ENCODE peak calls at places on chromosomes 3 and 15, in eight cellular contexts. N is PC-3, L is IMR-90, X is mesenchymal stem cell, E is neuronal stem cell, K is fibroblast of lung, Z is astrocyte, V is HCT116. Q is an unnamed sample.

GRCh38 chr3:111676177-111677021 is 81.3 kb upstream of the ZBED2 start:
- DNase-seq in E (no peak), N (peak), L (no peak), X (peak), Z (peak), V (no peak), K (no peak), Q (no peak)

GRCh38 chr3:133592843-133593242 is 19.4 kb downstream of the CDV3 start:
- DNase-seq in V (no peak), E (no peak), N (no peak), K (no peak), X (no peak), L (no peak), Z (no peak), Q (no peak)

GRCh38 chr15:31261266-31262142 is 65.1 kb upstream of the KLF13 start:
- DNase-seq in L (no peak), V (no peak), X (no peak), E (no peak), N (no peak), Z (no peak), K (no peak), Q (no peak)

GRCh38 chr3:35936571-35936970 is 297.2 kb downstream of the ARPP21 start:
- DNase-seq in V (no peak), N (peak), Z (peak), L (peak), X (no peak), E (no peak), K (peak), Q (no peak)

GRCh38 chr15:91098451-91098850 is 1.6 kb upstream of the SV2B start:
- DNase-seq in N (no peak), Z (no peak), X (no peak), L (no peak), V (no peak), E (no peak), K (no peak), Q (no peak)

GRCh38 chr15:41631880-41632279 is 28.3 kb upstream of the MGA start:
- DNase-seq in V (no peak), E (no peak), K (no peak), X (no peak), L (no peak), Z (no peak), N (no peak), Q (peak)

GRCh38 chr15:51405646-51406194 is 64.3 kb downstream of the GLDN start:
- DNase-seq in V (no peak), E (no peak), K (peak), X (peak), N (no peak), L (peak), Z (no peak), Q (no peak)

GRCh38 chr3:94524102-94524922 is 461.5 kb downstream of the NSUN3 start:
- DNase-seq in X (peak), V (no peak), K (no peak), E (no peak), N (no peak), Z (no peak), L (no peak), Q (no peak)

GRCh38 chr3:170130532-170130931 is 51.0 kb downstream of the PHC3 start:
- DNase-seq in X (peak), L (no peak), V (no peak), N (no peak), Z (no peak), E (no peak), K (peak), Q (no peak)

GRCh38 chr15:62067448-62068044 is 769 bp downstream of the C2CD4A start:
- DNase-seq in K (no peak), E (peak), X (peak), N (peak), Z (no peak), L (no peak), V (no peak), Q (no peak)

GRCh38 chr3:181824961-181825360 is 113.2 kb downstream of the SOX2 start:
- DNase-seq in K (no peak), V (no peak), Z (no peak), L (no peak), N (no peak), E (no peak), X (no peak), Q (no peak)

GRCh38 chr3:103794656-103795055 is 1359.8 kb downstream of the ZPLD1 start:
- DNase-seq in L (no peak), E (no peak), X (no peak), K (no peak), V (no peak), Z (no peak), N (peak), Q (no peak)

GRCh38 chr3:179949428-179949827 is 87.3 kb downstream of the PEX5L start:
- DNase-seq in K (no peak), N (no peak), X (no peak), V (no peak), Z (no peak), L (no peak), E (no peak), Q (no peak)

GRCh38 chr3:79016587-79017380 is 751.0 kb downstream of the ROBO1 start:
- DNase-seq in E (no peak), N (peak), L (peak), Z (peak), K (no peak), V (no peak), X (no peak), Q (no peak)

GRCh38 chr3:48678056-48678455 is 7.7 kb downstream of the NCKIPSD start:
- DNase-seq in E (no peak), X (peak), K (peak), N (no peak), L (peak), Z (peak), V (no peak), Q (no peak)

DNA sequence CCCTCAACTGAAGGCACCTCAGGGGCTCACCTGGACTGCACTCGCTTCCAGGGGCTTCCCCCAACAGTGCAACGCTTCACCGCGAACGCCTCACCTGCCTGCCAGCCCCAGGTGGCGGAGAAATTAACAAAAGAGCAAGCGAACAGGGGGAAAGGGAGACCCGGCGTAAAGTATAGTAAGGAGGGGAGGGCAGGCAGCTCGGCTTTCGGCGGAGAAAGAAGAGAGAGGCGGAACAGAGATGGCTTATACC is 473 bp downstream of the MB21D2 start:
- DNase-seq in N (no peak), X (no peak), Z (no peak), K (no peak), V (no peak), L (no peak), E (no peak), Q (no peak)
- H2AFZ ChIP-seq in N (peak), X (peak), Z (peak), K (peak), V (peak), L (peak), E (peak), Q (peak)

GRCh38 chr3:186949281-186949982 is 19.1 kb downstream of the ST6GAL1 start:
- DNase-seq in E (no peak), N (peak), L (peak), X (no peak), K (no peak), Z (peak), V (no peak), Q (peak)

GRCh38 chr3:186950402-186951093 is 20.2 kb downstream of the ST6GAL1 start:
- DNase-seq in E (no peak), K (no peak), V (no peak), N (no peak), X (no peak), L (no peak), Z (no peak), Q (no peak)

GRCh38 chr3:186955898-186956696 is 25.8 kb downstream of the ST6GAL1 start:
- DNase-seq in L (no peak), N (no peak), Z (no peak), E (no peak), K (no peak), V (no peak), X (peak), Q (no peak)

GRCh38 chr3:186951640-186952552 is 21.6 kb downstream of the ST6GAL1 start:
- DNase-seq in E (no peak), N (no peak), V (no peak), Z (no peak), L (no peak), X (no peak), K (no peak), Q (no peak)

DNA sequence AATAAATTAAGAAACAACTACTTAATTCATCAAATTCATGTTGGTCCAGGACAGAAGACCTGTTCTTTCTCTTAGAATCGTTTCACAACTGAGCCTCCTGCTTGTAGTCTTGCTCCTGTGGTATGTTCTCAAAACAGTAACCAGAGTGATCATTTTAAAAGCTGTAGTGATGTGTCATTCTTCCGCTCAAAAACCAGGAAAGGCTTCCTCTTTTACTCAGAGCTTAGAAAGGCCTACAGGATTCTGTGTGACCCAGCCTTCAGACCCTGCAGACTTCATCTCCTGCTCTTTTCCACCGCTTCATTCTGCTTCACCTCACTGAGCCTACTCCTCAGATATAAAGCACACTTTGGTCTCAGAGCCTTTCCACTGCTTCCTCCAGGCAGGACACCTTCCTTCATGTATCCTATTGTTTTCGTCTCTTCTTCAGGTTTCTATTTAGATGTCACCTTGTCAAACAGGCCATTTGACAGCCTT is 22.7 kb downstream of the ST6GAL1 start:
- DNase-seq in K (no peak), L (peak), N (peak), X (peak), Z (peak), V (no peak), E (no peak), Q (no peak)
- H3K9ac ChIP-seq in K (no peak), L (no peak), N (no peak), X (no peak), Z (peak), V (no peak), E (no peak), Q (no peak)

GRCh38 chr15:75672646-75673425 is 25.1 kb downstream of the SNX33 start:
- DNase-seq in K (peak), Z (peak), L (peak), X (peak), V (no peak), N (no peak), E (no peak), Q (no peak)
- H3K4me3 ChIP-seq in K (no peak), Z (no peak), L (no peak), X (no peak), V (no peak), N (no peak), E (no peak), Q (no peak)

GRCh38 chr3:88000853-88001252 is 58.0 kb downstream of the CGGBP1 start:
- DNase-seq in X (peak), V (no peak), L (no peak), E (peak), Z (no peak), N (no peak), K (peak), Q (no peak)
- H2AFZ ChIP-seq in X (no peak), V (no peak), L (peak), E (no peak), Z (peak), N (no peak), K (peak), Q (peak)

GRCh38 chr3:52314495-52314894 is 1.6 kb upstream of the DNAH1 start:
- DNase-seq in X (peak), Z (no peak), K (peak), V (no peak), E (no peak), L (no peak), N (no peak), Q (no peak)

GRCh38 chr3:52317178-52317577 is 1.1 kb downstream of the DNAH1 start:
- DNase-seq in Z (no peak), E (no peak), X (no peak), K (no peak), V (no peak), L (no peak), N (no peak), Q (no peak)

GRCh38 chr3:52315006-52315405 is 1.1 kb upstream of the DNAH1 start:
- DNase-seq in E (no peak), N (no peak), X (no peak), V (no peak), Z (no peak), L (no peak), K (no peak), Q (no peak)

GRCh38 chr3:52317601-52318000 is 1.5 kb downstream of the DNAH1 start:
- DNase-seq in E (peak), Z (no peak), N (no peak), L (peak), X (peak), K (peak), V (no peak), Q (no peak)

GRCh38 chr3:52315977-52316764 is at the start of gene DNAH1:
- DNase-seq in X (no peak), E (no peak), L (no peak), Z (no peak), N (no peak), K (no peak), V (no peak), Q (no peak)
- H3K9ac ChIP-seq in X (peak), E (peak), L (no peak), Z (no peak), N (no peak), K (no peak), V (no peak), Q (no peak)

GRCh38 chr15:56207092-56207491 is 36.6 kb downstream of the RFX7 start:
- DNase-seq in V (no peak), L (no peak), N (no peak), E (no peak), K (no peak), X (no peak), Z (no peak), Q (no peak)

GRCh38 chr15:56207711-56208110 is 36.0 kb downstream of the RFX7 start:
- DNase-seq in E (no peak), X (peak), K (no peak), L (no peak), N (no peak), V (no peak), Z (peak), Q (no peak)

GRCh38 chr15:56208185-56208584 is 35.5 kb downstream of the RFX7 start:
- DNase-seq in K (no peak), N (no peak), L (no peak), X (peak), V (no peak), Z (no peak), E (no peak), Q (no peak)

GRCh38 chr15:56211064-56211463 is 32.6 kb downstream of the RFX7 start:
- DNase-seq in K (no peak), E (no peak), X (no peak), V (no peak), N (no peak), Z (no peak), L (no peak), Q (no peak)

GRCh38 chr15:56208641-56209155 is 35.0 kb downstream of the RFX7 start:
- DNase-seq in Z (peak), X (no peak), E (no peak), N (no peak), K (peak), L (peak), V (no peak), Q (no peak)
- H3K4me3 ChIP-seq in Z (no peak), X (no peak), E (no peak), N (no peak), K (no peak), L (no peak), V (no peak), Q (no peak)

DNA sequence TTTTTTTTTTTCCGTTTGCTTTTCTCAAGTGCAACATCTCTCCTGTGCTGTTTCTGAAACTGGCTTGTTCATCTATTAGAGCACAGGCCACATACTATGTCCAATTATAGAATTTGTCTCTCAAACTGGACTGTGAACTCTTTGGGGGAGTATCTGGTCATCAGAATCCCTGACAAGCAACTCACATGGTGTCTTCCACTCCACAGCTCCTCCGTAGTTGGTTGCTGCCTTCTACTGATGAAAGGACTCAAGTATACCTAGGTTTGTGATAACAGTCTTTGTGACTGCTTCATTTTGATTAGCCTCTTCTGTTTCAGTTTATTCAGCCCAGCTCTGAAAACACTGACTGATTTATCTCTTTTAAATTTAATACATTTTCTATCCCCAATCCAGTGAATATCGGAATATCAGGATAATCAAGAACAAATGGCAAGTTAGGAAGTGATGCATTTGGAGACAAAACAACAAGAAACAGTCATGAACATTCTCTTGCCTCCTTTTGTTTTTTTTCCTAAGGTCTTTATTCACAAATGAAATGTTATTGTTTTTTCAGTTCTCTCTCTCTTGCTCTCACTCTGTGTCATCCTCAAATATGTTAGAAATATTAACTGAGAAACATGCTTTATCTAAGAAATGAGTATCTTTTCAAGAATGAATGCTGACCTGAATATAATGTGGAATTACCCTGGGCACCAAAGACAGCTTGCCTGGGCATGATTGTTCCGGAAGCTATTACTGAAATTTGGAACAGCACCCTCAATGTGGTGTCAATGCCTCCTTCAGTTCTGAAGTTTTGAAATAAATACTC is 51.2 kb downstream of the RBMS3 start:
- DNase-seq in K (no peak), V (no peak), L (no peak), Z (no peak), X (no peak), N (no peak), E (no peak), Q (peak)
- H2AFZ ChIP-seq in K (no peak), V (no peak), L (no peak), Z (no peak), X (no peak), N (no peak), E (no peak), Q (peak)

DNA sequence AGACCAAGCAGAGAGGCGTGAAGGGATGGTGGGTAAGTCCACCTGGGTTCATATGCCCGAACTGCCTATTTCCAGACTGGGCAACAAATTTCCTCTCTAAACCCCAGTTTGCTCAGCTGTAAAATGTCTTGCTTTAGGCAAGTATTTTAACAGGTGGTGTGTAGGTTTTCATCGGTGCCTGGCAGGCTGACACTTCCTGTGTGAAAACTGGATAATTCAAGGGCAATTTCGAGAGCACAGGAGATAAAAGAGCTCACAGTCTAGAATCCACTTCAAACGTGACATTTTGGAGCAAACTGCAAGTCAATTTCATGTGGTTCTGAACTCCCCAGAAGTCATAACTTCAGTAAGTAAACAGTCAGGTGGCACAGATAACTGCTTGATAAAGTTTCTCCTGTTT is 112.2 kb downstream of the OXNAD1 start:
- DNase-seq in X (no peak), E (no peak), L (no peak), K (no peak), V (no peak), N (no peak), Z (no peak), Q (no peak)
- H3K9ac ChIP-seq in X (no peak), E (no peak), L (no peak), K (no peak), V (no peak), N (no peak), Z (no peak), Q (no peak)

GRCh38 chr3:25037049-25037547 is 391.0 kb upstream of the RARB start:
- DNase-seq in X (no peak), V (no peak), E (no peak), N (no peak), K (peak), L (no peak), Z (peak), Q (no peak)
- H3K4me3 ChIP-seq in X (no peak), V (no peak), E (no peak), N (no peak), K (no peak), L (no peak), Z (no peak), Q (no peak)

Q was measured in keratinocyte.